ENCODE peak calls at places on chromosomes 3 and 15, in six cellular contexts. P, Q, S, W, E and L are unnamed samples.

GRCh38 chr3:48369685-48370329 is 2.2 kb upstream of the FBXW12 start:
- DNase-seq in P (no peak), Q (peak; percentile 9), S (peak; percentile 63), W (no peak), E (peak; percentile 33), L (no peak)

GRCh38 chr3:42569743-42570142 is 12.0 kb downstream of the SEC22C start:
- DNase-seq in P (no peak), Q (peak; percentile 26), S (no peak), W (no peak), E (no peak), L (peak; percentile 75)

GRCh38 chr3:13532661-13533060 is 16.3 kb upstream of the FBLN2 start:
- DNase-seq in P (peak; percentile 69), Q (no peak), S (no peak), W (no peak), E (no peak), L (no peak)

GRCh38 chr3:189099505-189100290 is 72.1 kb upstream of the TPRG1 start:
- DNase-seq in P (peak; percentile 71), Q (no peak), S (no peak), W (no peak), E (no peak), L (no peak)

GRCh38 chr3:11154036-11154952 is at the start of gene HRH1:
- DNase-seq in P (peak; percentile 74), Q (peak; percentile 40), S (no peak), W (peak; percentile 36), E (peak; percentile 65), L (no peak)

GRCh38 chr15:56765252-56765651 is 31.9 kb upstream of the ZNF280D start:
- DNase-seq in P (no peak), Q (no peak), S (no peak), W (peak; percentile 26), E (no peak), L (no peak)

GRCh38 chr3:54999801-55000200 is 71.9 kb upstream of the LRTM1 start:
- DNase-seq in P (no peak), Q (peak; percentile 22), S (no peak), W (no peak), E (no peak), L (peak; percentile 28)

GRCh38 chr3:69032137-69032536 is 18.7 kb upstream of the EOGT start:
- DNase-seq in P (no peak), Q (no peak), S (no peak), W (peak; percentile 13), E (no peak), L (no peak)

GRCh38 chr3:187750041-187750512 is 4.8 kb upstream of the BCL6 start:
- DNase-seq in P (no peak), Q (peak; percentile 74), S (peak; percentile 89), W (peak; percentile 86), E (peak; percentile 66), L (no peak)

GRCh38 chr3:10594915-10595314 is 89.5 kb upstream of the ATP2B2 start:
- DNase-seq in P (no peak), Q (peak; percentile 96), S (peak; percentile 97), W (peak; percentile 49), E (peak; percentile 96), L (no peak)

GRCh38 chr3:53846851-53847155 is 435 bp downstream of the IL17RB start:
- DNase-seq in P (no peak), Q (no peak), S (no peak), W (no peak), E (no peak), L (no peak)

GRCh38 chr3:100761211-100761921 is 52.1 kb downstream of the TFG start:
- DNase-seq in P (no peak), Q (no peak), S (peak; percentile 74), W (no peak), E (peak; percentile 29), L (peak; percentile 53)

GRCh38 chr3:8529197-8529637 is 27.6 kb downstream of the LMCD1 start:
- DNase-seq in P (peak; percentile 76), Q (no peak), S (peak; percentile 25), W (no peak), E (no peak), L (no peak)

GRCh38 chr15:60744826-60745225 is 265.9 kb upstream of the ICE2 start:
- DNase-seq in P (no peak), Q (no peak), S (no peak), W (no peak), E (no peak), L (no peak)

DNA sequence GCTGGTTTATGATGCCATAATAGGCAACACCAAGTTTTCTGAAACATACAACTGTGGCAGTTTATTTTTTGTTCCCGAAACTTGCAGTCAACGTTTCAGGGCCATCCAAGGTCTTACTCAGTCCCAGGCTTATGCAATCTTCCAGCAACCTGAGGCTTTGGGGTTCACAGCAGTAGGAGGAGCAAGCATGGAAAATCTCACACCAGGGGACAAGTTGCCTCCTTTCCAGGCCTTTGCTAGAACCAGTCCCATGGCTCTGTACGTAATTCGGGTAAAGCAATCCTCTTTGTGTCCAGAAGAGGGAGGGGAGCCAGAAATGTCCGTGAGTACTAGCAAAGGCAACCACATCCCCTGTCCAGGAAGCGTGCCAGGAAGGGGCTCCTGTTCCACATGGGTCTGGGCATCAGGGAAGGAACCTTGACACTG is 4.7 kb upstream of the FAM240A start:
- DNase-seq in P (no peak), Q (no peak), S (peak; percentile 81), W (no peak), E (peak; percentile 64), L (no peak)
- TF ChIP-seq CTCF in P (no peak), Q (peak; percentile 16), S (peak; percentile 72), W (no peak), E (peak; percentile 45), L (no peak)

GRCh38 chr3:52405601-52406115 is 39.2 kb downstream of the SEMA3G start:
- DNase-seq in P (peak; percentile 27), Q (no peak), S (no peak), W (peak; percentile 34), E (no peak), L (no peak)

GRCh38 chr3:52406791-52407510 is 38.0 kb downstream of the SEMA3G start:
- DNase-seq in P (peak; percentile 62), Q (no peak), S (no peak), W (no peak), E (no peak), L (no peak)

GRCh38 chr3:52406231-52406661 is 38.7 kb downstream of the SEMA3G start:
- DNase-seq in P (peak; percentile 66), Q (no peak), S (no peak), W (peak; percentile 95), E (no peak), L (no peak)

GRCh38 chr3:52407779-52408178 is 37.1 kb downstream of the SEMA3G start:
- DNase-seq in P (peak; percentile 62), Q (no peak), S (no peak), W (no peak), E (no peak), L (no peak)

GRCh38 chr3:52408466-52408865 is 36.4 kb downstream of the SEMA3G start:
- DNase-seq in P (peak; percentile 53), Q (no peak), S (no peak), W (no peak), E (no peak), L (no peak)
- H3K4me3 ChIP-seq in P (peak overlapping the region; percentile 98), Q (no peak overlapping the region), S (peak overlapping the region; percentile 91), W (peak overlapping the region; percentile 91), E (peak overlapping the region; percentile 97), L (no peak overlapping the region)

GRCh38 chr15:80609512-80609946 is 85.6 kb upstream of the ABHD17C start:
- DNase-seq in P (no peak), Q (no peak), S (no peak), W (no peak), E (no peak), L (no peak)
- H3K27ac ChIP-seq in P (no peak overlapping the region), Q (no peak overlapping the region), S (no peak overlapping the region), W (no peak overlapping the region), E (no peak overlapping the region), L (peak overlapping the region; percentile 10)

GRCh38 chr15:38074029-38074428 is 139.6 kb downstream of the TMCO5A start:
- DNase-seq in P (no peak), Q (no peak), S (no peak), W (no peak), E (no peak), L (no peak)
- TF ChIP-seq CTCF in P (no peak), Q (no peak), S (no peak), W (no peak), E (no peak), L (no peak)

GRCh38 chr3:119677641-119677934 is 382 bp upstream of the COX17 start:
- DNase-seq in P (no peak), Q (no peak), S (no peak), W (no peak), E (no peak), L (no peak)
- H3K4me3 ChIP-seq in P (peak overlapping the region; percentile 62), Q (peak overlapping the region; percentile 63), S (peak overlapping the region; percentile 98), W (peak overlapping the region; percentile 78), E (peak overlapping the region; percentile 80), L (peak overlapping the region; percentile 81)